ENCODE peak calls at places on chromosomes 2 and 18, in six cellular contexts. W, V, G, Y, T and I are unnamed samples.

GRCh38 chr2:47653909-47654789 is 128.8 kb upstream of the MSH6 start:
- DNase-seq in W (peak; percentile 66), V (no peak), G (no peak), Y (no peak), T (no peak), I (no peak)

GRCh38 chr2:118185210-118186109 is 97.2 kb downstream of the INSIG2 start:
- DNase-seq in W (peak; percentile 79), V (no peak), G (no peak), Y (no peak), T (peak; percentile 32), I (no peak)

GRCh38 chr18:25830787-25831186 is 259.6 kb downstream of the SS18 start:
- DNase-seq in W (no peak), V (no peak), G (no peak), Y (no peak), T (no peak), I (no peak)

GRCh38 chr2:166344286-166345113 is 31.2 kb downstream of the SCN9A start:
- DNase-seq in W (no peak), V (no peak), G (no peak), Y (no peak), T (no peak), I (no peak)

GRCh38 chr2:54981409-54981808 is 68.8 kb downstream of the RTN4 start:
- DNase-seq in W (no peak), V (no peak), G (no peak), Y (no peak), T (no peak), I (no peak)

GRCh38 chr2:221572821-221573429 is 821 bp upstream of the EPHA4 start:
- DNase-seq in W (peak; percentile 65), V (no peak), G (no peak), Y (no peak), T (no peak), I (no peak)

GRCh38 chr2:233976690-233977294 is 59.6 kb downstream of the TRPM8 start:
- DNase-seq in W (no peak), V (no peak), G (peak; percentile 9), Y (no peak), T (peak; percentile 64), I (no peak)

GRCh38 chr2:137865954-137866540 is 98.2 kb upstream of the HNMT start:
- DNase-seq in W (peak; percentile 46), V (no peak), G (no peak), Y (no peak), T (peak; percentile 23), I (no peak)

GRCh38 chr2:237198144-237198900 is 112.6 kb downstream of the COPS8 start:
- DNase-seq in W (no peak), V (no peak), G (no peak), Y (no peak), T (no peak), I (no peak)

GRCh38 chr2:94870392-94871225 is 621 bp upstream of the TEKT4 start:
- DNase-seq in W (peak; percentile 33), V (no peak), G (no peak), Y (no peak), T (no peak), I (no peak)

GRCh38 chr18:7608798-7609197 is 41.7 kb downstream of the PTPRM start:
- DNase-seq in W (no peak), V (no peak), G (no peak), Y (no peak), T (no peak), I (no peak)

GRCh38 chr2:179460530-179460929 is 195.9 kb upstream of the SESTD1 start:
- DNase-seq in W (no peak), V (no peak), G (peak; percentile 69), Y (no peak), T (peak; percentile 23), I (no peak)

GRCh38 chr2:8636691-8637636 is 44.9 kb upstream of the ID2 start:
- DNase-seq in W (no peak), V (no peak), G (no peak), Y (no peak), T (no peak), I (no peak)

GRCh38 chr2:111624401-111625156 is 259.4 kb downstream of the ANAPC1 start:
- DNase-seq in W (no peak), V (no peak), G (no peak), Y (no peak), T (peak; percentile 99), I (no peak)

GRCh38 chr18:79681484-79682387 is 2.1 kb downstream of the CTDP1 start:
- DNase-seq in W (no peak), V (peak; percentile 49), G (no peak), Y (no peak), T (peak; percentile 88), I (no peak)

GRCh38 chr18:23618862-23619387 is 32.6 kb upstream of the NPC1 start:
- DNase-seq in W (no peak), V (no peak), G (no peak), Y (no peak), T (peak; percentile 67), I (no peak)

GRCh38 chr18:79800353-79801180 is 2.8 kb downstream of the KCNG2 start:
- DNase-seq in W (no peak), V (no peak), G (no peak), Y (no peak), T (no peak), I (no peak)

GRCh38 chr2:26764078-26764887 is at the start of gene SLC35F6:
- DNase-seq in W (peak; percentile 89), V (peak; percentile 68), G (peak; percentile 51), Y (no peak), T (peak; percentile 52), I (peak; percentile 55)

GRCh38 chr2:216159646-216160045 is 50.5 kb downstream of the XRCC5 start:
- DNase-seq in W (no peak), V (no peak), G (no peak), Y (no peak), T (no peak), I (no peak)

GRCh38 chr2:39542523-39542922 is 105.4 kb upstream of the MAP4K3 start:
- DNase-seq in W (no peak), V (no peak), G (no peak), Y (no peak), T (no peak), I (no peak)

GRCh38 chr2:39118786-39119499 is 1.9 kb downstream of the SOS1 start:
- DNase-seq in W (no peak), V (no peak), G (no peak), Y (no peak), T (peak; percentile 6), I (no peak)

GRCh38 chr2:406231-406630 is 118.3 kb upstream of the ALKAL2 start:
- DNase-seq in W (no peak), V (no peak), G (no peak), Y (no peak), T (no peak), I (no peak)

GRCh38 chr2:187034434-187034833 is 185.5 kb upstream of the ZSWIM2 start:
- DNase-seq in W (no peak), V (no peak), G (no peak), Y (no peak), T (no peak), I (no peak)

GRCh38 chr2:46144133-46144800 is 152.9 kb upstream of the EPAS1 start:
- DNase-seq in W (no peak), V (no peak), G (no peak), Y (no peak), T (no peak), I (no peak)

GRCh38 chr2:64661770-64662169 is 8.1 kb upstream of the SERTAD2 start:
- DNase-seq in W (no peak), V (no peak), G (no peak), Y (no peak), T (peak; percentile 83), I (no peak)